ENCODE peak calls at places on chromosomes 2 and 18, in five cellular contexts. L, P, T, O and W are unnamed samples.

GRCh38 chr2:222613715-222614331 is 42.1 kb downstream of the FARSB start:
- DNase-seq in P (peak), O (peak), L (no peak), T (peak), W (peak)

GRCh38 chr2:138475394-138475793 is 26.2 kb upstream of the SPOPL start:
- DNase-seq in T (peak), P (no peak), O (no peak), L (peak), W (no peak)

GRCh38 chr18:74963820-74964446 is 245.0 kb downstream of the PTGR3 start:
- DNase-seq in L (no peak), P (peak), T (peak), O (peak), W (no peak)

GRCh38 chr2:99389371-99389770 is 52.2 kb downstream of the EIF5B start:
- DNase-seq in O (no peak), T (no peak), P (no peak), L (no peak), W (no peak)

GRCh38 chr2:65204461-65205230 is 23.0 kb upstream of the ACTR2 start:
- DNase-seq in T (no peak), L (no peak), O (no peak), P (no peak), W (no peak)

GRCh38 chr2:61715501-61715900 is 138.4 kb downstream of the FAM161A start:
- DNase-seq in P (no peak), O (no peak), T (no peak), L (no peak), W (no peak)

GRCh38 chr2:182144780-182145170 is 159.1 kb downstream of the PPP1R1C start:
- DNase-seq in O (peak), L (no peak), T (no peak), P (no peak), W (no peak)

GRCh38 chr2:34229998-34230397 is 630.9 kb upstream of the FAM98A start:
- DNase-seq in O (no peak), P (no peak), L (no peak), T (no peak), W (no peak)

GRCh38 chr2:49236316-49236715 is 82.0 kb upstream of the FSHR start:
- DNase-seq in P (no peak), T (no peak), O (no peak), L (no peak), W (no peak)

GRCh38 chr2:235373171-235373570 is 120.7 kb upstream of the AGAP1 start:
- DNase-seq in L (no peak), O (no peak), P (no peak), T (no peak), W (no peak)

GRCh38 chr2:192230864-192231453 is 36.2 kb upstream of the TMEFF2 start:
- DNase-seq in T (no peak), L (no peak), O (no peak), P (no peak), W (peak)
- TF ChIP-seq JUND in T (no peak), L (no peak), O (no peak), P (no peak), W (no peak)

DNA sequence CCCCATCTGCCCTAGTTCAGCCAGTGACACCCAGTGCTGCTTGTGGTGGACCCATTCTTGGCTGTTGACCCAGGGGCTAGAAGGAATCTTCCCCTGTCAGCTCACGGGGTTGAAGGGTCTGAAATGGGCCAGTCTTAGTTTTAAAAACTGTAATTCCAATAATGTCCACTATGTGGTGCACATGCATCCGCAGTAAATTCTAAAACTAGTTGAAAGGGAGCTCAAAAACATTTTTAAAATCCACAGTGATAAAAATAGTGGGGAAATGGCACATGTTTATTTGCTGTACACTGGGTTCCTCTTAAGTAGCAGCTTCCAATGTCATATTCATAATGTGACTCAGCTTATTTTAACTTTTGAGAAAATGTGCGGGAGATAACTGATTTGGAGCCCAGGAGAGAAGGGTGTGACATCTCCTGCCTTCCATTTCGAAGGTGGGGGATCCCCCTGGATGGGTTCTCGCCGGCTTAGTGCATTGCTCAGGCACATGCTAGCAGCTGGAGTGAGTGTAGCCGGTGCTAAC is 32.8 kb downstream of the GRHL1 start:
- DNase-seq in P (peak), O (peak), L (peak), T (peak), W (peak)
- TF ChIP-seq JUND in P (no peak), O (no peak), L (no peak), T (no peak), W (no peak)

DNA sequence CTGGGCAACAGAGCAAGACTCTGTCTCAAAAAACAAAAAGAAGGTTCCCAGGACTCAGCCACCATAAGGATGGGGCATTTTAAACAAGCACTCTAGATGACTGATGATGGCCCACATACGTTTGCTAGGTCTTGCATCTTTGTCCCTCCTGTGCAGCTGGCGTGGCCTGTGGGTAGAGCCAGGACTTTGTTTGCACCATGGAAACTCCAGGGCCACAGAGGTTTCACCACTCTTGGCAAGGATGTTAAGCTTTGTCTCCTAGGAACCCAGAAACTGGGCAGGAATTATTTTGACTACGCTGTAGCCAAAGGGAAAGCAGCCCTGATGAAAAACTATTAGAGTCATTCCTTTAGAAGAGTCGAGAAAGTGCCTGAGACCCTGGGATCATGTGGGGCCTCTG is 75.3 kb upstream of the STPG4 start:
- DNase-seq in O (no peak), T (no peak), L (no peak), P (no peak), W (no peak)
- TF ChIP-seq JUND in O (no peak), T (no peak), L (no peak), P (no peak), W (no peak)

GRCh38 chr2:118992740-118993391 is 50.9 kb downstream of the MARCO start:
- DNase-seq in T (no peak), L (no peak), O (no peak), P (no peak), W (no peak)
- TF ChIP-seq JUND in T (no peak), L (no peak), O (no peak), P (no peak), W (no peak)